ENCODE peak calls at places on chromosomes 3 and 15, in nine cellular contexts. One of them, this sample, is unnamed. For H3K4me1, the result is how much of the 10 kb centered on the place peaks cover.

GRCh38 chr3:158539414-158540014 is 31.5 kb upstream of the MLF1 start:
- DNase-seq in pancreas: no peak
- DNase-seq in GM12878: no peak
- DNase-seq in GM23248: peak
- DNase-seq in cardiac muscle cell: peak
- DNase-seq in SJSA1: no peak
- DNase-seq in transverse colon: peak
- DNase-seq in IMR-90: peak
- DNase-seq in heart right ventricle: no peak
- DNase-seq in this sample: peak

GRCh38 chr3:151538706-151539403 is 78.0 kb upstream of the IGSF10 start:
- DNase-seq in pancreas: no peak
- DNase-seq in GM12878: no peak
- DNase-seq in GM23248: peak
- DNase-seq in cardiac muscle cell: peak
- DNase-seq in SJSA1: no peak
- DNase-seq in transverse colon: no peak
- DNase-seq in IMR-90: peak
- DNase-seq in heart right ventricle: no peak
- DNase-seq in this sample: no peak

GRCh38 chr3:44114142-44114541 is 127.5 kb upstream of the TOPAZ1 start:
- DNase-seq in pancreas: peak
- DNase-seq in GM12878: no peak
- DNase-seq in GM23248: peak
- DNase-seq in cardiac muscle cell: peak
- DNase-seq in SJSA1: peak
- DNase-seq in transverse colon: peak
- DNase-seq in IMR-90: peak
- DNase-seq in heart right ventricle: peak
- DNase-seq in this sample: no peak

GRCh38 chr3:135034881-135035440 is 239.9 kb downstream of the EPHB1 start:
- DNase-seq in pancreas: no peak
- DNase-seq in GM12878: no peak
- DNase-seq in GM23248: peak
- DNase-seq in cardiac muscle cell: no peak
- DNase-seq in SJSA1: no peak
- DNase-seq in transverse colon: no peak
- DNase-seq in IMR-90: no peak
- DNase-seq in heart right ventricle: no peak
- DNase-seq in this sample: no peak

GRCh38 chr15:40926659-40927496 is 2.3 kb upstream of the DLL4 start:
- DNase-seq in pancreas: peak
- DNase-seq in GM12878: no peak
- DNase-seq in GM23248: no peak
- DNase-seq in cardiac muscle cell: no peak
- DNase-seq in SJSA1: no peak
- DNase-seq in transverse colon: no peak
- DNase-seq in IMR-90: no peak
- DNase-seq in heart right ventricle: no peak
- DNase-seq in this sample: no peak

GRCh38 chr15:74399511-74400312 is 32.3 kb upstream of the CYP11A1 start:
- DNase-seq in pancreas: no peak
- DNase-seq in GM12878: no peak
- DNase-seq in GM23248: peak
- DNase-seq in cardiac muscle cell: no peak
- DNase-seq in SJSA1: no peak
- DNase-seq in transverse colon: peak
- DNase-seq in IMR-90: peak
- DNase-seq in heart right ventricle: no peak
- DNase-seq in this sample: peak

GRCh38 chr15:101489633-101490407 is at the start of gene PCSK6:
- DNase-seq in pancreas: peak
- DNase-seq in GM12878: no peak
- DNase-seq in GM23248: peak
- DNase-seq in cardiac muscle cell: peak
- DNase-seq in SJSA1: no peak
- DNase-seq in transverse colon: peak
- DNase-seq in IMR-90: no peak
- DNase-seq in heart right ventricle: peak
- DNase-seq in this sample: no peak

GRCh38 chr3:141095546-141095937 is 44.4 kb downstream of the SPSB4 start:
- DNase-seq in pancreas: no peak
- DNase-seq in GM12878: no peak
- DNase-seq in GM23248: no peak
- DNase-seq in cardiac muscle cell: no peak
- DNase-seq in SJSA1: no peak
- DNase-seq in transverse colon: no peak
- DNase-seq in IMR-90: no peak
- DNase-seq in heart right ventricle: no peak
- DNase-seq in this sample: no peak

GRCh38 chr3:57983734-57984518 is 24.3 kb upstream of the FLNB start:
- DNase-seq in pancreas: no peak
- DNase-seq in GM12878: peak
- DNase-seq in GM23248: peak
- DNase-seq in cardiac muscle cell: no peak
- DNase-seq in SJSA1: peak
- DNase-seq in transverse colon: peak
- DNase-seq in IMR-90: peak
- DNase-seq in heart right ventricle: peak
- DNase-seq in this sample: peak

GRCh38 chr3:9080165-9080564 is 116.9 kb upstream of the RAD18 start:
- DNase-seq in pancreas: no peak
- DNase-seq in GM12878: no peak
- DNase-seq in GM23248: peak
- DNase-seq in cardiac muscle cell: no peak
- DNase-seq in SJSA1: no peak
- DNase-seq in transverse colon: no peak
- DNase-seq in IMR-90: peak
- DNase-seq in heart right ventricle: no peak
- DNase-seq in this sample: peak

GRCh38 chr3:38628835-38629234 is 20.7 kb downstream of the SCN5A start:
- DNase-seq in pancreas: no peak
- DNase-seq in GM12878: no peak
- DNase-seq in GM23248: no peak
- DNase-seq in cardiac muscle cell: no peak
- DNase-seq in SJSA1: no peak
- DNase-seq in transverse colon: no peak
- DNase-seq in IMR-90: no peak
- DNase-seq in heart right ventricle: no peak
- DNase-seq in this sample: no peak

GRCh38 chr3:35643391-35643790 is 4.1 kb downstream of the ARPP21 start:
- DNase-seq in pancreas: no peak
- DNase-seq in GM12878: no peak
- DNase-seq in GM23248: no peak
- DNase-seq in cardiac muscle cell: no peak
- DNase-seq in SJSA1: no peak
- DNase-seq in transverse colon: no peak
- DNase-seq in IMR-90: no peak
- DNase-seq in heart right ventricle: no peak
- DNase-seq in this sample: no peak

GRCh38 chr3:130894130-130894872 is 417 bp downstream of the ATP2C1 start:
- DNase-seq in pancreas: peak
- DNase-seq in GM12878: no peak
- DNase-seq in GM23248: peak
- DNase-seq in cardiac muscle cell: peak
- DNase-seq in SJSA1: peak
- DNase-seq in transverse colon: peak
- DNase-seq in IMR-90: no peak
- DNase-seq in heart right ventricle: peak
- DNase-seq in this sample: no peak

GRCh38 chr3:17678116-17678741 is 64.2 kb downstream of the TBC1D5 start:
- DNase-seq in pancreas: no peak
- DNase-seq in GM12878: no peak
- DNase-seq in GM23248: peak
- DNase-seq in cardiac muscle cell: no peak
- DNase-seq in SJSA1: no peak
- DNase-seq in transverse colon: no peak
- DNase-seq in IMR-90: peak
- DNase-seq in heart right ventricle: no peak
- DNase-seq in this sample: peak

DNA sequence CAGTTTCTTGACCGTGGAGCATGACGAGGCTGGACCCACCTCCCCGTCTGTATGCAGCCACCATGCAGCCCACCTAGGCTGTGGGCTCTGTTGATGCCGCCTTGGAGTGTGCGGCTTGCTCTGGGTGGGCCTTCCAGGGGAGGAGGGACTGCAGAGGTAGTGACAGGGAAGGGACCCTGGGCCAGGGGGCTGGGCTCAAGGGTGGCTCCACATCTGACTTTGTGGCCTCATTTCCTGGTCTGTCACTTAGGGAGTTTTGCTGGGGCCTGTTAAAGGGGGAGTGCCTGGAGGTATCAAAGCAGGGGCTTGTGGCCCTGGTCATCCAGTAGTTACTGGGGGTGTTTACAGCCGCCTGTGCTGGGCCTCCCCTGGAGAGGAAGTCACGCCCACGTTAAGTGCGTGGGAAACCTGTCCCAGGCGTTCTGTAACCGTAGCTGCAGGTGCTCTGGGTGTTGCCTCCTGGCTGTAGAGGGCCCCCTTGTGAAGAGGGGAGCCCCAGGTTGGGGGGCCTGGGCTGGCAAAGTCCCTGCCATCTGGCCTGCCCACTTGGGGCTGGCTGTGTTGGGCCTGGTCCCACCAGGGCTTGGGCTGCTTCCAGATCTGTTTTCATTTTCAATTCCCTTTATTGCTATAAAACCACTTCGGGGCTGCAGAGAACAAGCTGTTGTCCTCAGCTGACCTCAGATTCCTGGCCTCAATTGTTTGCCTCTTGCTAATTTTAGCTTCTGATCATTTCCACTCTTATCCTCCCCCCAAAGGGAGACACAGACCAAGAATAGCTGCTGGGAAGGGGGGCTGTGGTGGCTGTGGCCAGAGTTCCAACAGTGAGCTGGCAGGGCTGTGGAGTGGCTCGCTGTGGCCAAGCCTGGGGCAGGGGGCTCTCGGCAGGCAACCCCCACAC is 26.5 kb downstream of the KLF13 start:
- DNase-seq in pancreas: peak
- DNase-seq in GM12878: peak
- DNase-seq in GM23248: peak
- DNase-seq in cardiac muscle cell: peak
- DNase-seq in SJSA1: peak
- DNase-seq in transverse colon: peak
- DNase-seq in IMR-90: peak
- DNase-seq in heart right ventricle: peak
- DNase-seq in this sample: no peak
- H3K4me1 ChIP-seq in pancreas: under half
- H3K4me1 ChIP-seq in GM12878: half or more
- H3K4me1 ChIP-seq in GM23248: under half
- H3K4me1 ChIP-seq in cardiac muscle cell: half or more
- H3K4me1 ChIP-seq in SJSA1: half or more
- H3K4me1 ChIP-seq in transverse colon: half or more
- H3K4me1 ChIP-seq in IMR-90: under half
- H3K4me1 ChIP-seq in heart right ventricle: half or more
- H3K4me1 ChIP-seq in this sample: under half

GRCh38 chr3:188336178-188336577 is 182.2 kb downstream of the LPP start:
- DNase-seq in pancreas: no peak
- DNase-seq in GM12878: no peak
- DNase-seq in GM23248: no peak
- DNase-seq in cardiac muscle cell: no peak
- DNase-seq in SJSA1: no peak
- DNase-seq in transverse colon: no peak
- DNase-seq in IMR-90: no peak
- DNase-seq in heart right ventricle: no peak
- DNase-seq in this sample: no peak
- H3K27ac ChIP-seq in pancreas: no peak
- H3K27ac ChIP-seq in GM12878: no peak
- H3K27ac ChIP-seq in GM23248: no peak
- H3K27ac ChIP-seq in cardiac muscle cell: no peak
- H3K27ac ChIP-seq in SJSA1: no peak
- H3K27ac ChIP-seq in transverse colon: no peak
- H3K27ac ChIP-seq in IMR-90: no peak
- H3K27ac ChIP-seq in heart right ventricle: no peak
- H3K27ac ChIP-seq in this sample: no peak

DNA sequence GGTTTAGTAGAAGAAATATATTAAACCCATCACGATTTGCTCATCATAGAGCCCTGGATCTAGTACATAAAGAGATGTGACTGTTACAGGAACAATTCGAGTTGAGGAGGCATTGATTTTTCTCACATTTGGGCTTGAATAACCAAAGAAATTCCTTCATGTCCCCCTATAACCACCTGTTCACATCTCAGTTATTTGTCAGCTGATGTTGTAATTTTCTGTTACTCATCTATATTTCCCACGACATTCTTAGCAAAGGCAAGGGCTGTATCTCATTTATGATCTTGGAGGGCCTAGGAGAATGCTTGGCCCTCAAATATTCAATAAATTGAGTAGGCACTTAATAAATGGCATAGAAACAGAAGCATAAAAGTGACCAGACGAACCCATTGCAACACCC is 36.4 kb upstream of the GYG1 start:
- DNase-seq in pancreas: no peak
- DNase-seq in GM12878: no peak
- DNase-seq in GM23248: peak
- DNase-seq in cardiac muscle cell: no peak
- DNase-seq in SJSA1: no peak
- DNase-seq in transverse colon: no peak
- DNase-seq in IMR-90: no peak
- DNase-seq in heart right ventricle: no peak
- DNase-seq in this sample: no peak
- H3K4me1 ChIP-seq in pancreas: under half
- H3K4me1 ChIP-seq in GM12878: under half
- H3K4me1 ChIP-seq in GM23248: under half
- H3K4me1 ChIP-seq in cardiac muscle cell: under half
- H3K4me1 ChIP-seq in SJSA1: under half
- H3K4me1 ChIP-seq in transverse colon: under half
- H3K4me1 ChIP-seq in IMR-90: under half
- H3K4me1 ChIP-seq in heart right ventricle: under half
- H3K4me1 ChIP-seq in this sample: under half

GRCh38 chr3:189590223-189590622 is 41.0 kb upstream of the TP63 start:
- DNase-seq in pancreas: no peak
- DNase-seq in GM12878: no peak
- DNase-seq in GM23248: no peak
- DNase-seq in cardiac muscle cell: no peak
- DNase-seq in SJSA1: no peak
- DNase-seq in transverse colon: no peak
- DNase-seq in IMR-90: no peak
- DNase-seq in heart right ventricle: no peak
- DNase-seq in this sample: no peak

GRCh38 chr3:189586941-189587687 is 44.1 kb upstream of the TP63 start:
- DNase-seq in pancreas: no peak
- DNase-seq in GM12878: peak
- DNase-seq in GM23248: no peak
- DNase-seq in cardiac muscle cell: no peak
- DNase-seq in SJSA1: no peak
- DNase-seq in transverse colon: no peak
- DNase-seq in IMR-90: no peak
- DNase-seq in heart right ventricle: no peak
- DNase-seq in this sample: no peak

GRCh38 chr3:189588061-189588817 is 43.0 kb upstream of the TP63 start:
- DNase-seq in pancreas: no peak
- DNase-seq in GM12878: no peak
- DNase-seq in GM23248: peak
- DNase-seq in cardiac muscle cell: no peak
- DNase-seq in SJSA1: no peak
- DNase-seq in transverse colon: no peak
- DNase-seq in IMR-90: peak
- DNase-seq in heart right ventricle: no peak
- DNase-seq in this sample: peak

GRCh38 chr3:189584609-189585008 is 46.6 kb upstream of the TP63 start:
- DNase-seq in pancreas: no peak
- DNase-seq in GM12878: no peak
- DNase-seq in GM23248: no peak
- DNase-seq in cardiac muscle cell: no peak
- DNase-seq in SJSA1: no peak
- DNase-seq in transverse colon: no peak
- DNase-seq in IMR-90: no peak
- DNase-seq in heart right ventricle: no peak
- DNase-seq in this sample: peak

GRCh38 chr3:189588818-189589569 is 42.2 kb upstream of the TP63 start:
- DNase-seq in pancreas: no peak
- DNase-seq in GM12878: no peak
- DNase-seq in GM23248: no peak
- DNase-seq in cardiac muscle cell: no peak
- DNase-seq in SJSA1: no peak
- DNase-seq in transverse colon: no peak
- DNase-seq in IMR-90: no peak
- DNase-seq in heart right ventricle: no peak
- DNase-seq in this sample: peak
- H3K27ac ChIP-seq in pancreas: no peak
- H3K27ac ChIP-seq in GM12878: no peak
- H3K27ac ChIP-seq in GM23248: peak
- H3K27ac ChIP-seq in cardiac muscle cell: no peak
- H3K27ac ChIP-seq in SJSA1: no peak
- H3K27ac ChIP-seq in transverse colon: no peak
- H3K27ac ChIP-seq in IMR-90: no peak
- H3K27ac ChIP-seq in heart right ventricle: peak
- H3K27ac ChIP-seq in this sample: peak